ENCODE peak calls at places on chromosome 17, in four cellular contexts. One of them, this sample, is unnamed.

GRCh38 chr17:11608396-11608795 is 10.1 kb downstream of the DNAH9 start:
- DNase-seq in fibroblast of lung: no peak
- DNase-seq in foreskin fibroblast: no peak
- DNase-seq in dorsolateral prefrontal cortex: no peak
- DNase-seq in this sample: peak

GRCh38 chr17:57404073-57404472 is 147.8 kb downstream of the MSI2 start:
- DNase-seq in dorsolateral prefrontal cortex: no peak
- DNase-seq in foreskin fibroblast: no peak
- DNase-seq in fibroblast of lung: no peak
- DNase-seq in this sample: no peak

GRCh38 chr17:79476074-79476473 is 134.8 kb downstream of the RBFOX3 start:
- DNase-seq in foreskin fibroblast: no peak
- DNase-seq in fibroblast of lung: no peak
- DNase-seq in dorsolateral prefrontal cortex: no peak
- DNase-seq in this sample: no peak

GRCh38 chr17:78383725-78384471 is 5.4 kb downstream of the PGS1 start:
- DNase-seq in fibroblast of lung: peak
- DNase-seq in foreskin fibroblast: peak
- DNase-seq in dorsolateral prefrontal cortex: no peak
- DNase-seq in this sample: peak

GRCh38 chr17:83196973-83197880 is 117.8 kb downstream of the METRNL start:
- DNase-seq in fibroblast of lung: no peak
- DNase-seq in dorsolateral prefrontal cortex: no peak
- DNase-seq in foreskin fibroblast: peak
- DNase-seq in this sample: peak

GRCh38 chr17:42122371-42123303 is at the start of gene HSPB9:
- DNase-seq in fibroblast of lung: no peak
- DNase-seq in dorsolateral prefrontal cortex: no peak
- DNase-seq in foreskin fibroblast: no peak
- DNase-seq in this sample: no peak

GRCh38 chr17:68302066-68302564 is 10.8 kb downstream of the ARSG start:
- DNase-seq in foreskin fibroblast: no peak
- DNase-seq in fibroblast of lung: no peak
- DNase-seq in dorsolateral prefrontal cortex: no peak
- DNase-seq in this sample: peak

GRCh38 chr17:14198013-14198412 is 38.6 kb downstream of the CDRT15 start:
- DNase-seq in foreskin fibroblast: no peak
- DNase-seq in dorsolateral prefrontal cortex: no peak
- DNase-seq in fibroblast of lung: no peak
- DNase-seq in this sample: no peak

GRCh38 chr17:58183514-58183913 is 9.0 kb upstream of the EPX start:
- DNase-seq in fibroblast of lung: no peak
- DNase-seq in foreskin fibroblast: no peak
- DNase-seq in dorsolateral prefrontal cortex: no peak
- DNase-seq in this sample: no peak

GRCh38 chr17:61668486-61668885 is 77.5 kb upstream of the NACA2 start:
- DNase-seq in dorsolateral prefrontal cortex: no peak
- DNase-seq in fibroblast of lung: no peak
- DNase-seq in foreskin fibroblast: no peak
- DNase-seq in this sample: no peak

GRCh38 chr17:77779711-77780539 is 178.6 kb upstream of the TNRC6C start:
- DNase-seq in fibroblast of lung: no peak
- DNase-seq in dorsolateral prefrontal cortex: peak
- DNase-seq in foreskin fibroblast: no peak
- DNase-seq in this sample: peak

GRCh38 chr17:39487946-39488345 is 26.7 kb downstream of the CDK12 start:
- DNase-seq in dorsolateral prefrontal cortex: no peak
- DNase-seq in fibroblast of lung: no peak
- DNase-seq in foreskin fibroblast: no peak
- DNase-seq in this sample: no peak

GRCh38 chr17:37844158-37844976 is 79.8 kb upstream of the TBC1D3K start:
- DNase-seq in dorsolateral prefrontal cortex: no peak
- DNase-seq in fibroblast of lung: peak
- DNase-seq in foreskin fibroblast: peak
- DNase-seq in this sample: peak

GRCh38 chr17:22512997-22513538 is 820.7 kb downstream of the KCNJ18 start:
- DNase-seq in foreskin fibroblast: no peak
- DNase-seq in dorsolateral prefrontal cortex: no peak
- DNase-seq in fibroblast of lung: no peak
- DNase-seq in this sample: no peak

GRCh38 chr17:58534901-58535421 is 20.5 kb upstream of the MTMR4 start:
- DNase-seq in dorsolateral prefrontal cortex: no peak
- DNase-seq in fibroblast of lung: peak
- DNase-seq in foreskin fibroblast: peak
- DNase-seq in this sample: peak

GRCh38 chr17:66438101-66438500 is 135.7 kb downstream of the PRKCA start:
- DNase-seq in dorsolateral prefrontal cortex: no peak
- DNase-seq in foreskin fibroblast: no peak
- DNase-seq in fibroblast of lung: no peak
- DNase-seq in this sample: no peak

GRCh38 chr17:70896843-70897242 is 727.5 kb downstream of the KCNJ2 start:
- DNase-seq in fibroblast of lung: peak
- DNase-seq in foreskin fibroblast: no peak
- DNase-seq in dorsolateral prefrontal cortex: no peak
- DNase-seq in this sample: peak

GRCh38 chr17:78374631-78375274 is 3.7 kb upstream of the PGS1 start:
- DNase-seq in dorsolateral prefrontal cortex: no peak
- DNase-seq in foreskin fibroblast: no peak
- DNase-seq in fibroblast of lung: peak
- DNase-seq in this sample: peak

GRCh38 chr17:55157165-55157564 is 107.6 kb upstream of the HLF start:
- DNase-seq in foreskin fibroblast: no peak
- DNase-seq in fibroblast of lung: peak
- DNase-seq in dorsolateral prefrontal cortex: no peak
- DNase-seq in this sample: peak

GRCh38 chr17:82922646-82923045 is 82.8 kb upstream of the ZNF750 start:
- DNase-seq in foreskin fibroblast: no peak
- DNase-seq in fibroblast of lung: no peak
- DNase-seq in dorsolateral prefrontal cortex: no peak
- DNase-seq in this sample: no peak

DNA sequence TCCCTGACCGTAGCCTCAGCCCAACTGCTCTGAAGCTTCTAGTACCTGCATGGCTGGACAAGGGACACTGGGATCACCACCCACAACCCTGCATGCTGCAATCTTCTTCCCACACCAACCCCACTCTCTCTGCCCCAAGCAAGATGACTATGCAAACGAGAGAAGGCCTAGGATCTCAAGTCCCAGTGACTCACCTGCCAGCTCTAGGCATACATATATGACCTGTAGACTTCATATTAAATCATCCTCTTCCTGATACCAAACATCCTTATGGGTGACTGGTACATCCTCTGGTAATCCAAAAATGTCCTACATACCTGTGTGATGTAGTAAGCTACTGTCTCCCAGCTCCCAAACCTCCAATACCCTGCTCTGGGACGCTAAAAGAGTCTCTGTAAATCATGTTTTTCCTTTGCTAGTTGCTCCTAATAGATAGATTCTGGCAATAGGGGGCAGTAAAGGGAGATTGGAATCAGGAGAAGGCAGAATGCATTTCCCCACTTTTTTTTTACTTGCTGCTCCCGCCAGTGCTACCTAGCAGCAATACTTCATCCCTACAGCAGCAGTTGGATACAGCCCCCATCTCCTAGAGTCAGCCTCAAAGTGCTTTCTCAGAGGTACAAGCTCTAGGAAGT is 43.4 kb upstream of the SOX9 start:
- DNase-seq in fibroblast of lung: no peak
- DNase-seq in foreskin fibroblast: no peak
- DNase-seq in dorsolateral prefrontal cortex: no peak
- DNase-seq in this sample: no peak
- TF ChIP-seq CTCF in fibroblast of lung: peak
- TF ChIP-seq CTCF in foreskin fibroblast: no peak
- TF ChIP-seq CTCF in dorsolateral prefrontal cortex: no peak
- TF ChIP-seq CTCF in this sample: no peak

DNA sequence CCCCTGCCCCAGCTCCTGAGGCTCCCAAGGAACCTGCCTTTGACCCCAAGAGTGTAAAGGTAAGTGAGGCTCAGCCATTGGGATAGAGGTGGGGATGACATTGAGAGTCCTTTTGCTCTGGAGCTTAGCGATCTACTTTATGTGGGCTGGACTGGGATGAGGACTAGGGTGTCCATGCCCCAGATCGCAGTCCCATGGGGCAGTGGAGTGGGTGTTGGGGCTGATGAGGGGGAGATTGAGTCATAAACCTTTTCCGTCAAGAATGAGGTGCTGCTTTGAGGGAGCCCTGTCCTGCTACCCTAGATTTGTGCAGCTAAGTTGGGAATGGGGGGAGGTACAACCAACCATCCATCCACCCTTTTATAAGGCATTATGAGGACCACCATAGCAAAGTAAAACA is 351 bp downstream of the MYL4 start:
- DNase-seq in dorsolateral prefrontal cortex: no peak
- DNase-seq in foreskin fibroblast: no peak
- DNase-seq in fibroblast of lung: no peak
- DNase-seq in this sample: no peak
- H3K4me3 ChIP-seq in dorsolateral prefrontal cortex: no peak
- H3K4me3 ChIP-seq in foreskin fibroblast: no peak
- H3K4me3 ChIP-seq in fibroblast of lung: no peak
- H3K4me3 ChIP-seq in this sample: no peak

DNA sequence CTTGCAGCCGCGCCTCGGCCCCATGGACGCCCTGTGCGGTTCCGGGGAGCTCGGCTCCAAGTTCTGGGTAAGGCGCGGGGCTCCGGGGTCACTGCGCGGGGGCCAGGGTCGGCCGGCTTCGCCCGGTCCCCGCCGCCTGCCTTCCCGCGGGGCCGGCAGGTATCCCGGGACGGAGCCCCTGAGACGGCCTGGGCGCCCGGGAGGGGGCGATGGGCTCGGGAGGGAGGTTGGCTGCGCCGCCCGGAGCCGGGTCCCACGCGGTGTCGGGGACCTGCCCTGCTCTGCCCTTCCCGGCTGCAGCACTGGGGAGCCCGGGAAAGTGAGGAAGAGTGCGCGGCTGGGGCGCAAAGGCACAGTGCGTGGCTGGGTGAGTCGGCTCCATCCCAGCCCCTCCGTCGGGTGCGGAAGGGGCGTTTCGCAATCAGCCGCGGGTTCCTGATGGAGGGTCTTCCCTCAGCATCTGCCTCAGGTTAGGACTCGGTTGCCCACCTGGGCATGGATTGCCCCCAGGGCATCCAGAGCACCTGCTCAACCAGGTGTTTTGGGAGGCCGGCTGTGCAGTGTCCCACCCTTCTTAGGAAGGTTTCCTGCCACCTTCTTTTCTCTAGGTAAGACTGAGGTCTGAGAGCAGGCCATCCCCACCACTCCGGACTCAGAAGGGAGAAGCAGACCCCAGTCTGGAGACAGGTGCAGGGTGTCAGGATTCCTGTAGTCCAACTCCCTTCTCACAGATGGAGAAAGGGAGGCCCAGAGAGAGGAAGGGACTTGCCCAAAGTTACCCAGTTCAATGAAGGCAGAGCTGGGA is 436 bp downstream of the ABCC3 start:
- DNase-seq in foreskin fibroblast: no peak
- DNase-seq in dorsolateral prefrontal cortex: no peak
- DNase-seq in fibroblast of lung: no peak
- DNase-seq in this sample: no peak
- TF ChIP-seq CTCF in foreskin fibroblast: no peak
- TF ChIP-seq CTCF in dorsolateral prefrontal cortex: no peak
- TF ChIP-seq CTCF in fibroblast of lung: no peak
- TF ChIP-seq CTCF in this sample: no peak

DNA sequence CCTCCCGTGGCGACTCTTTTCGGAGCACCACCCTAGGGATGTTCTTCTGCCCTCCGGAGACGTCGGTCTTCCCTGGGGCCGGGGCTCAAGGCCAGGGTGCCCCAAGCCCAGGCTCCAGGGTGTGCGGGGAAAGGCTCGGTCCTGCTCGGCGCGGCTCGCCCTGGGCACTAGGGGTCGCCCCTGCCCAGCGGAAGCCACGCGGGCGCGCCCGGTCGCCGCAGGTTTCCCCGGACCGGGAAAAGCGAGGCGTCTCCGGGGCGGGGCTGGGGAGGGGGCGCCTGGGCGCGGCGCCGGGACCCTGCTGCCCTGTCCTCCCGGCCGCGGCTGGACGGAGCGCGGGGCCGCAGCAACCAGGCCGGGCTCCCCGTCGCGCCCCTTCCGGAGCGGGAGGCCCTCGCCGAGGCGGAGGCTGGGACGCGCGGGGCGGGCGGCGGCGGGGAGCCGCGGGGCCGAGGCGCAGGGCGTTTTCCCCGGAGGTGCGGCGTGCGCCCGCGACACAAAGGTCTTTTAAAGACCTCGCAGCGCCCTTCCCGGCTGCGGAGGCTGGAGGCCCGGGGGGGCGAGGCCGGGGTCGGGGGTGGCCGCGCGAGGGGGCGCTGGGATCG is 76.4 kb downstream of the MRC2 start:
- DNase-seq in foreskin fibroblast: peak
- DNase-seq in dorsolateral prefrontal cortex: peak
- DNase-seq in fibroblast of lung: peak
- DNase-seq in this sample: peak
- H3K4me3 ChIP-seq in foreskin fibroblast: peak
- H3K4me3 ChIP-seq in dorsolateral prefrontal cortex: peak
- H3K4me3 ChIP-seq in fibroblast of lung: peak
- H3K4me3 ChIP-seq in this sample: peak

DNA sequence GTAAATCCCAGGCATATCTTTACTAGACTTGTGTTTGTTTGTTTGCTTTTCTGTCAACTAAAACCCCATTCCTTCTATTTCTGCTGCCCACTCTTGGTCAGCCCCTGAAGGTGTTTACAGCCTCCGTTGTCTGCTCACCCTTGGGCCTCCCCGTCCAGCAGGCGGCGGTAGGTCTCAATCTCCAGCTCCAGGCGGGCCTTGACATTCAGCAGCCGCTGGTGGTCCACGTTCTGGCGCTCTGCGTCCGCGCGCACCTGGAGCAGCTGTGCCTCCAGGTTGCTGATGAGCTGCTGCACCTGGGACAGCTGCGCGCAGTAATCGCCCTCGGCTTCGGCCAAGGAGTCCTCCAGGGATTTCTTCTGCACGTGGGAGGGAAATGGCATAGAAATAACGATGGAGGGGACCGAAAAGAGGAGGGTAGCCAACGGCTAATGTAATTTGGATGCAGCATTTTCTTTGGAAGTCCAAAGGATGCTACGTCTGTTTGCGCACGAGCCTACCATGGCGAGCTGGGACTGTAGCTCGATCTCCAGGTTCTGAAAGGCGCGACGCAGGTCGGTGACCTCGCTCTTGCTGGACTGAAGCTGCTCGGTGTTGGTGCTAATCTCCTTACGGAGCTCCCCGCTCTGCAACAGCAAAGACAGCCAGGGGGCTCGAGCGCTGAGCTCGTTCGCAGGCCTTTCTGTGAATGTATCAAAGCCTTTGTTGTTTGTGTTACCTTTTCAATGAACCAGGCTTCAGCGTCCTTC is 3.9 kb downstream of the KRT12 start:
- DNase-seq in foreskin fibroblast: no peak
- DNase-seq in fibroblast of lung: no peak
- DNase-seq in dorsolateral prefrontal cortex: no peak
- DNase-seq in this sample: peak
- TF ChIP-seq CTCF in foreskin fibroblast: peak
- TF ChIP-seq CTCF in fibroblast of lung: peak
- TF ChIP-seq CTCF in dorsolateral prefrontal cortex: no peak
- TF ChIP-seq CTCF in this sample: peak